ENCODE peak calls at places on chromosomes 2 and 18, in seven cellular contexts. S, Y, E, A, X, M and J are unnamed samples.

GRCh38 chr18:3454365-3455089 is 4.6 kb downstream of the TGIF1 start:
- DNase-seq in S (peak; percentile 55), Y (peak; percentile 65), E (no peak), A (no peak), X (no peak), M (peak; percentile 76), J (peak; percentile 77)

GRCh38 chr2:217742276-217742675 is 260.5 kb downstream of the TNS1 start:
- DNase-seq in S (no peak), Y (no peak), E (no peak), A (no peak), X (no peak), M (no peak), J (peak; percentile 41)

GRCh38 chr2:135797497-135798274 is 39.3 kb downstream of the LCT start:
- DNase-seq in S (peak; percentile 83), Y (peak; percentile 80), E (peak; percentile 87), A (peak; percentile 74), X (peak; percentile 29), M (peak; percentile 86), J (peak; percentile 86)

GRCh38 chr18:68172842-68173549 is 541.9 kb downstream of the TMX3 start:
- DNase-seq in S (no peak), Y (no peak), E (peak; percentile 45), A (no peak), X (no peak), M (peak; percentile 59), J (no peak)

GRCh38 chr18:10365021-10365420 is 89.4 kb upstream of the APCDD1 start:
- DNase-seq in S (no peak), Y (no peak), E (no peak), A (no peak), X (no peak), M (no peak), J (no peak)

GRCh38 chr2:46970334-46971288 is 55.0 kb upstream of the MCFD2 start:
- DNase-seq in S (no peak), Y (no peak), E (peak; percentile 88), A (peak; percentile 82), X (no peak), M (no peak), J (peak; percentile 48)

GRCh38 chr18:14086459-14087231 is 45.6 kb downstream of the ZNF519 start:
- DNase-seq in S (peak; percentile 30), Y (peak; percentile 15), E (no peak), A (no peak), X (no peak), M (peak; percentile 81), J (peak; percentile 66)

GRCh38 chr2:27878825-27879224 is 11.4 kb downstream of the RBKS start:
- DNase-seq in S (no peak), Y (no peak), E (no peak), A (no peak), X (no peak), M (no peak), J (no peak)

GRCh38 chr18:63834471-63835113 is 52.9 kb upstream of the SERPINB2 start:
- DNase-seq in S (no peak), Y (no peak), E (no peak), A (no peak), X (no peak), M (no peak), J (no peak)

GRCh38 chr2:201127570-201127969 is 11.6 kb downstream of the CFLAR start:
- DNase-seq in S (no peak), Y (no peak), E (no peak), A (no peak), X (no peak), M (no peak), J (peak; percentile 71)

GRCh38 chr18:54964741-54965140 is 5.5 kb upstream of the CCDC68 start:
- DNase-seq in S (no peak), Y (no peak), E (no peak), A (no peak), X (no peak), M (no peak), J (peak; percentile 47)

GRCh38 chr2:36633470-36634092 is 35.6 kb upstream of the FEZ2 start:
- DNase-seq in S (no peak), Y (no peak), E (no peak), A (no peak), X (no peak), M (no peak), J (peak; percentile 16)

GRCh38 chr2:166365803-166366420 is 9.8 kb downstream of the SCN9A start:
- DNase-seq in S (no peak), Y (no peak), E (no peak), A (no peak), X (no peak), M (no peak), J (peak; percentile 72)

GRCh38 chr2:231611273-231612198 is 18.9 kb downstream of the TEX44 start:
- DNase-seq in S (no peak), Y (no peak), E (no peak), A (peak; percentile 83), X (peak; percentile 68), M (peak; percentile 66), J (peak; percentile 67)

GRCh38 chr2:26968001-26968400 is 2.4 kb upstream of the MAPRE3 start:
- DNase-seq in S (no peak), Y (no peak), E (no peak), A (no peak), X (no peak), M (no peak), J (no peak)

GRCh38 chr2:241514986-241515737 is 6.8 kb upstream of the STK25 start:
- DNase-seq in S (no peak), Y (no peak), E (no peak), A (no peak), X (no peak), M (no peak), J (no peak)

GRCh38 chr2:73892631-73893329 is at the start of gene ACTG2:
- DNase-seq in S (no peak), Y (no peak), E (no peak), A (peak; percentile 94), X (no peak), M (no peak), J (no peak)

GRCh38 chr2:205699554-205700289 is 17.4 kb downstream of the NRP2 start:
- DNase-seq in S (no peak), Y (no peak), E (no peak), A (no peak), X (no peak), M (no peak), J (no peak)

GRCh38 chr2:27807476-27807875 is 36.0 kb downstream of the MRPL33 start:
- DNase-seq in S (no peak), Y (no peak), E (no peak), A (no peak), X (no peak), M (peak; percentile 53), J (peak; percentile 65)

GRCh38 chr2:169362346-169363026 is at the start of gene LRP2:
- DNase-seq in S (peak; percentile 29), Y (peak; percentile 29), E (peak; percentile 74), A (no peak), X (no peak), M (peak; percentile 74), J (peak; percentile 33)

GRCh38 chr2:10057231-10058107 is 14.1 kb downstream of the KLF11 start:
- DNase-seq in S (no peak), Y (no peak), E (peak; percentile 88), A (peak; percentile 86), X (no peak), M (peak; percentile 69), J (peak; percentile 74)

GRCh38 chr18:28718696-28719095 is 541.8 kb upstream of the CDH2 start:
- DNase-seq in S (no peak), Y (no peak), E (no peak), A (no peak), X (no peak), M (no peak), J (no peak)

GRCh38 chr2:15799432-15799827 is 140.9 kb upstream of the MYCN start:
- DNase-seq in S (peak; percentile 23), Y (no peak), E (no peak), A (no peak), X (peak; percentile 77), M (no peak), J (no peak)

GRCh38 chr2:134142903-134143302 is 111.0 kb upstream of the MGAT5 start:
- DNase-seq in S (no peak), Y (no peak), E (no peak), A (no peak), X (no peak), M (no peak), J (peak; percentile 68)

GRCh38 chr18:31400191-31400590 is 23.6 kb downstream of the DSG4 start:
- DNase-seq in S (no peak), Y (no peak), E (no peak), A (no peak), X (no peak), M (no peak), J (no peak)

GRCh38 chr2:88125344-88125923 is 2.4 kb downstream of the FABP1 start:
- DNase-seq in S (no peak), Y (no peak), E (no peak), A (no peak), X (no peak), M (no peak), J (no peak)

GRCh38 chr2:23617167-23617787 is 232.3 kb downstream of the KLHL29 start:
- DNase-seq in S (no peak), Y (no peak), E (peak; percentile 71), A (peak; percentile 97), X (no peak), M (no peak), J (peak; percentile 57)

GRCh38 chr2:171365232-171365631 is 68.6 kb downstream of the METTL8 start:
- DNase-seq in S (no peak), Y (no peak), E (no peak), A (no peak), X (no peak), M (no peak), J (no peak)

GRCh38 chr2:27929916-27930486 is 39.5 kb downstream of the BABAM2 start:
- DNase-seq in S (no peak), Y (no peak), E (no peak), A (no peak), X (no peak), M (no peak), J (peak; percentile 37)

GRCh38 chr2:122451040-122451439 is 695.6 kb downstream of the TSN start:
- DNase-seq in S (no peak), Y (no peak), E (no peak), A (no peak), X (no peak), M (peak; percentile 30), J (peak; percentile 21)

GRCh38 chr2:61855178-61855523 is 1.3 kb upstream of the FAM161A start:
- DNase-seq in S (no peak), Y (peak; percentile 11), E (no peak), A (no peak), X (no peak), M (peak; percentile 51), J (peak; percentile 57)

GRCh38 chr2:40281021-40281940 is 170.6 kb downstream of the SLC8A1 start:
- DNase-seq in S (no peak), Y (peak; percentile 4), E (no peak), A (peak; percentile 76), X (peak; percentile 71), M (no peak), J (peak; percentile 94)

GRCh38 chr2:2649109-2650072 is 318.3 kb upstream of the MYT1L start:
- DNase-seq in S (no peak), Y (no peak), E (peak; percentile 53), A (peak; percentile 41), X (no peak), M (no peak), J (no peak)

GRCh38 chr2:12778369-12778768 is 61.6 kb downstream of the TRIB2 start:
- DNase-seq in S (no peak), Y (no peak), E (peak; percentile 66), A (no peak), X (no peak), M (no peak), J (peak; percentile 10)